ENCODE peak calls at places on chromosomes 13 and 19, in four cellular contexts. M, J, F and N are unnamed samples.

GRCh38 chr19:18674616-18675015 is 8.9 kb upstream of the CRTC1 start:
- DNase-seq in M (no peak), J (no peak), F (no peak), N (no peak)

GRCh38 chr19:16769385-16769784 is 49.7 kb downstream of the NWD1 start:
- DNase-seq in M (no peak), J (no peak), F (no peak), N (no peak)

GRCh38 chr19:12293771-12294307 is 844 bp downstream of the ZNF44 start:
- DNase-seq in M (peak), J (peak), F (peak), N (peak)

GRCh38 chr13:21694831-21695230 is 24.0 kb downstream of the FGF9 start:
- DNase-seq in M (no peak), J (no peak), F (peak), N (no peak)

GRCh38 chr19:46040952-46041500 is at the start of gene IGFL4:
- DNase-seq in M (no peak), J (no peak), F (no peak), N (no peak)

GRCh38 chr13:113920173-113920572 is 53.7 kb downstream of the C13orf46 start:
- DNase-seq in M (no peak), J (no peak), F (no peak), N (no peak)

GRCh38 chr19:53977991-53978731 is 13.3 kb upstream of the CACNG6 start:
- DNase-seq in M (no peak), J (peak), F (no peak), N (peak)

GRCh38 chr13:31119966-31120733 is 41.6 kb downstream of the HSPH1 start:
- DNase-seq in M (no peak), J (no peak), F (no peak), N (no peak)

GRCh38 chr19:5172859-5173577 is 167.6 kb downstream of the PTPRS start:
- DNase-seq in M (no peak), J (no peak), F (no peak), N (peak)

GRCh38 chr13:52804202-52804641 is 44.2 kb downstream of the PCDH8 start:
- DNase-seq in M (no peak), J (no peak), F (no peak), N (no peak)

GRCh38 chr13:39048806-39049205 is 10.6 kb downstream of the NHLRC3 start:
- DNase-seq in M (no peak), J (no peak), F (no peak), N (no peak)

GRCh38 chr13:78826936-78827335 is 168.0 kb upstream of the OBI1 start:
- DNase-seq in M (no peak), J (no peak), F (no peak), N (no peak)

GRCh38 chr19:7729211-7729610 is 2.7 kb downstream of the CLEC4G start:
- DNase-seq in M (peak), J (peak), F (no peak), N (no peak)

GRCh38 chr19:58355215-58355796 is 2.0 kb upstream of the A1BG start:
- DNase-seq in M (no peak), J (no peak), F (no peak), N (no peak)

GRCh38 chr13:20904908-20905307 is 2.4 kb upstream of the XPO4 start:
- DNase-seq in M (no peak), J (no peak), F (no peak), N (no peak)

GRCh38 chr13:20993661-20994440 is 67.5 kb downstream of the LATS2 start:
- DNase-seq in M (no peak), J (no peak), F (no peak), N (no peak)

GRCh38 chr13:76386316-76386715 is 499.9 kb downstream of the KCTD12 start:
- DNase-seq in M (no peak), J (no peak), F (no peak), N (no peak)

GRCh38 chr19:42634409-42635232 is 39.9 kb upstream of the CEACAM8 start:
- DNase-seq in M (peak), J (peak), F (no peak), N (peak)

GRCh38 chr13:73519720-73520119 is 460.9 kb downstream of the KLF5 start:
- DNase-seq in M (no peak), J (no peak), F (no peak), N (no peak)

GRCh38 chr19:31146546-31147183 is 202.6 kb downstream of the TSHZ3 start:
- DNase-seq in M (no peak), J (no peak), F (no peak), N (no peak)

GRCh38 chr13:42378383-42378780 is 106.4 kb downstream of the AKAP11 start:
- DNase-seq in M (no peak), J (peak), F (no peak), N (peak)

GRCh38 chr13:30157616-30157993 is 149.7 kb downstream of the KATNAL1 start:
- DNase-seq in M (peak), J (no peak), F (no peak), N (no peak)

GRCh38 chr13:20192470-20193141 is at the start of gene GJB2:
- DNase-seq in M (no peak), J (peak), F (no peak), N (peak)

GRCh38 chr13:46598140-46598819 is 45.3 kb downstream of the LRCH1 start:
- DNase-seq in M (no peak), J (no peak), F (no peak), N (no peak)

GRCh38 chr19:27652796-27653195 is 1560.2 kb downstream of the UQCRFS1 start:
- DNase-seq in M (no peak), J (no peak), F (no peak), N (no peak)

GRCh38 chr13:75699062-75699461 is 62.9 kb downstream of the LMO7 start:
- DNase-seq in M (no peak), J (no peak), F (no peak), N (no peak)

GRCh38 chr13:29859971-29860370 is 9.6 kb upstream of the UBL3 start:
- DNase-seq in M (no peak), J (no peak), F (no peak), N (no peak)

GRCh38 chr19:19224150-19224851 is 12.5 kb downstream of the NCAN start:
- DNase-seq in M (no peak), J (no peak), F (no peak), N (no peak)

GRCh38 chr13:43229506-43229905 is 206.1 kb downstream of the DNAJC15 start:
- DNase-seq in M (no peak), J (no peak), F (no peak), N (no peak)

GRCh38 chr19:43634877-43635560 is 4.6 kb downstream of the CADM4 start:
- DNase-seq in M (no peak), J (no peak), F (no peak), N (no peak)

GRCh38 chr13:95948646-95949045 is 104.6 kb downstream of the UGGT2 start:
- DNase-seq in M (no peak), J (no peak), F (no peak), N (no peak)

GRCh38 chr19:49151339-49152217 is 3.6 kb downstream of the HRC start:
- DNase-seq in M (no peak), J (peak), F (peak), N (peak)

GRCh38 chr13:32024750-32025149 is 6.8 kb upstream of the FRY start:
- DNase-seq in M (no peak), J (no peak), F (no peak), N (no peak)

GRCh38 chr19:46720516-46721239 is 3.8 kb upstream of the PRKD2 start:
- DNase-seq in M (no peak), J (no peak), F (no peak), N (no peak)

GRCh38 chr13:38662362-38662761 is 24.5 kb upstream of the FREM2 start:
- DNase-seq in M (no peak), J (no peak), F (no peak), N (no peak)

GRCh38 chr19:12694641-12695040 is 1.8 kb downstream of the FBXW9 start:
- DNase-seq in M (no peak), J (no peak), F (no peak), N (no peak)

GRCh38 chr13:97018029-97018819 is 23.9 kb upstream of the OXGR1 start:
- DNase-seq in M (peak), J (peak), F (no peak), N (peak)

GRCh38 chr19:18754501-18754900 is 36.6 kb downstream of the COMP start:
- DNase-seq in M (no peak), J (no peak), F (no peak), N (no peak)

GRCh38 chr13:51675385-51675784 is 91.1 kb downstream of the WDFY2 start:
- DNase-seq in M (no peak), J (no peak), F (no peak), N (no peak)